ENCODE peak calls at places on chromosomes 2 and 18, in nine cellular contexts. F is A549, U is PC-9, G is AG09319, W is heart right ventricle, V is transverse colon, A is hepatocyte, Z is GM12865, H is RWPE1. B is an unnamed sample.
A peak's percentile ranks its signal among the peaks of the same experiment; 100 is the strongest.

GRCh38 chr18:65788373-65788772 is 37.6 kb downstream of the CDH7 start:
- DNase-seq in H (no peak), G (no peak), A (peak; percentile 66), F (no peak), U (no peak), W (no peak), Z (no peak), V (no peak), B (no peak)

GRCh38 chr2:60621688-60622429 is 68.4 kb upstream of the BCL11A start:
- DNase-seq in Z (no peak), W (no peak), H (no peak), V (no peak), G (no peak), A (no peak), U (no peak), F (no peak), B (no peak)

GRCh38 chr18:74570266-74570665 is 27.4 kb upstream of the ZNF407 start:
- DNase-seq in A (no peak), G (no peak), H (no peak), Z (no peak), U (no peak), V (no peak), F (no peak), W (no peak), B (no peak)

GRCh38 chr2:241020201-241020600 is 21.8 kb downstream of the SNED1 start:
- DNase-seq in V (no peak), W (no peak), G (no peak), H (no peak), A (no peak), U (no peak), Z (no peak), F (no peak), B (no peak)

GRCh38 chr18:58953627-58954026 is 89.0 kb downstream of the ZNF532 start:
- DNase-seq in Z (no peak), W (peak; percentile 45), G (no peak), F (peak; percentile 10), U (no peak), A (peak; percentile 44), V (no peak), H (no peak), B (no peak)

GRCh38 chr2:214379227-214379626 is 31.6 kb upstream of the VWC2L start:
- DNase-seq in Z (no peak), A (no peak), F (no peak), V (no peak), H (no peak), U (no peak), G (no peak), W (no peak), B (no peak)

GRCh38 chr2:2320486-2321249 is 10.4 kb downstream of the MYT1L start:
- DNase-seq in F (no peak), Z (no peak), G (no peak), H (no peak), A (no peak), V (no peak), W (no peak), U (no peak), B (no peak)

GRCh38 chr18:58180738-58181353 is 136.8 kb downstream of the NEDD4L start:
- DNase-seq in G (no peak), A (peak; percentile 65), H (peak; percentile 53), F (peak; percentile 51), U (peak; percentile 52), V (peak; percentile 72), W (no peak), Z (peak; percentile 66), B (peak; percentile 67)

GRCh38 chr2:234451852-234452625 is 44.8 kb downstream of the ARL4C start:
- DNase-seq in W (no peak), G (peak; percentile 41), A (peak; percentile 28), F (peak; percentile 34), H (peak; percentile 61), V (no peak), U (peak; percentile 36), Z (no peak), B (no peak)

GRCh38 chr2:118059919-118060478 is 28.3 kb upstream of the INSIG2 start:
- DNase-seq in A (no peak), H (no peak), F (no peak), U (no peak), G (peak; percentile 52), W (no peak), Z (peak; percentile 76), V (no peak), B (no peak)

GRCh38 chr18:44826418-44827259 is 146.0 kb downstream of the SETBP1 start:
- DNase-seq in A (peak; percentile 78), W (no peak), F (no peak), H (peak; percentile 16), G (peak; percentile 79), U (peak; percentile 57), Z (no peak), V (peak; percentile 81), B (no peak)

GRCh38 chr2:176115883-176116813 is at the start of gene HOXD10:
- DNase-seq in H (no peak), W (no peak), Z (no peak), A (no peak), F (peak; percentile 37), G (no peak), V (peak; percentile 75), U (no peak), B (peak; percentile 72)

GRCh38 chr2:130985831-130986649 is 107.2 kb downstream of the FAM168B start:
- DNase-seq in A (no peak), V (no peak), H (no peak), F (no peak), W (no peak), Z (no peak), G (no peak), U (no peak), B (no peak)

GRCh38 chr2:121902171-121902591 is 146.7 kb downstream of the TSN start:
- DNase-seq in G (no peak), F (no peak), Z (no peak), V (no peak), U (no peak), W (peak; percentile 36), H (no peak), A (no peak), B (no peak)
- TF ChIP-seq CTCF in G (no peak), F (no peak), Z (no peak), V (no peak), U (no peak), W (peak; percentile 14), H (no peak), A (no peak), B (no peak)

GRCh38 chr2:76546207-76546606 is 835.5 kb upstream of the GCFC2 start:
- DNase-seq in G (no peak), Z (no peak), U (no peak), F (no peak), H (no peak), W (no peak), A (no peak), V (no peak), B (no peak)
- TF ChIP-seq CTCF in G (no peak), Z (no peak), U (no peak), F (no peak), H (no peak), W (no peak), A (no peak), V (no peak), B (no peak)

GRCh38 chr2:36410681-36411080 is 55.1 kb downstream of the CRIM1 start:
- DNase-seq in U (no peak), V (no peak), A (no peak), G (no peak), F (no peak), Z (no peak), H (no peak), W (no peak), B (no peak)

GRCh38 chr2:36413218-36413617 is 57.6 kb downstream of the CRIM1 start:
- DNase-seq in H (no peak), W (no peak), Z (no peak), U (no peak), F (no peak), A (no peak), G (no peak), V (no peak), B (no peak)

GRCh38 chr2:36414307-36414706 is 58.7 kb downstream of the CRIM1 start:
- DNase-seq in A (no peak), H (no peak), U (no peak), F (no peak), V (no peak), Z (no peak), W (no peak), G (no peak), B (no peak)

GRCh38 chr2:36409971-36410370 is 54.4 kb downstream of the CRIM1 start:
- DNase-seq in F (no peak), Z (no peak), A (no peak), W (no peak), U (no peak), V (no peak), G (no peak), H (no peak), B (no peak)

GRCh38 chr2:36411962-36412444 is 56.4 kb downstream of the CRIM1 start:
- DNase-seq in F (no peak), A (no peak), Z (no peak), V (no peak), W (no peak), U (peak; percentile 25), G (no peak), H (no peak), B (no peak)
- TF ChIP-seq CTCF in F (no peak), A (no peak), Z (no peak), V (no peak), W (no peak), U (no peak), G (no peak), H (no peak), B (peak; percentile 53)

GRCh38 chr2:159773426-159773825 is 24.6 kb downstream of the CD302 start:
- DNase-seq in G (no peak), W (no peak), H (no peak), Z (no peak), F (no peak), A (no peak), U (peak; percentile 11), V (no peak), B (no peak)

GRCh38 chr2:159774370-159774990 is 23.5 kb downstream of the CD302 start:
- DNase-seq in W (no peak), F (no peak), H (no peak), A (no peak), V (no peak), U (no peak), Z (no peak), G (no peak), B (no peak)

GRCh38 chr2:159773876-159774275 is 24.1 kb downstream of the CD302 start:
- DNase-seq in G (no peak), H (no peak), U (no peak), A (no peak), W (no peak), Z (no peak), F (no peak), V (no peak), B (no peak)

GRCh38 chr2:159775006-159775405 is 23.0 kb downstream of the CD302 start:
- DNase-seq in U (no peak), F (no peak), V (no peak), W (no peak), G (no peak), Z (no peak), H (no peak), A (no peak), B (no peak)

DNA sequence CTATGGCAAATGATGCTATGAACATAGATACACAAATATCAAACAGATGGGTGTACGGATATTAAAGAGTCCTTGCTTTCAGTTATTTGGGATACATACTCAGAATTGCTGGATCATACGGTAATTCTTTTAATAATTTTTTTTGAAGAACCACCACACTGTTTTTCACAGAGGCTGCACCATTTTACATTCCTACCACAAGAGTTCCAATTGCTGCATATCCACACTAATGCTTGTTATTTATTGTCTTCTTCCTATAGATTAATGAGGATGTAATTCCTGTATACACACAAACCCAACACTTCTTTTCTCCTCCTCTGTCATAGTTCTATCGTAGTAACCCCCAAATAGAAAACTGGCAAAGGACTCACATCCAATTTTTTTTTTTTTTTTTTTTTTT is 21.7 kb downstream of the CD302 start:
- DNase-seq in W (no peak), V (no peak), A (no peak), U (no peak), G (no peak), Z (no peak), F (no peak), H (no peak), B (no peak)
- TF ChIP-seq CTCF in W (no peak), V (no peak), A (no peak), U (no peak), G (no peak), Z (no peak), F (no peak), H (no peak), B (peak; percentile 28)